ENCODE peak calls at places on chromosome 2, in six cellular contexts. A is PC-9; T is GM13976; U is T-cell; O is effector CD4-positive, alpha-beta T cell; B is T-helper 1 cell. V is an unnamed sample.

GRCh38 chr2:86747708-86748627 is 27.9 kb downstream of the RMND5A start:
- DNase-seq in T (peak; percentile 17), O (no peak), B (no peak), A (no peak), U (no peak), V (no peak)

GRCh38 chr2:77522883-77523282 is 707 bp upstream of the LRRTM4 start:
- DNase-seq in B (no peak), A (no peak), T (no peak), O (no peak), U (no peak), V (no peak)

GRCh38 chr2:66433945-66434678 is 813 bp upstream of the MEIS1 start:
- DNase-seq in U (no peak), T (no peak), O (no peak), A (peak; percentile 52), B (no peak), V (no peak)

GRCh38 chr2:240478346-240479110 is 43.1 kb downstream of the GPC1 start:
- DNase-seq in B (no peak), A (no peak), T (no peak), O (no peak), U (no peak), V (no peak)

GRCh38 chr2:133817680-133818566 is 249.7 kb upstream of the NCKAP5 start:
- DNase-seq in U (no peak), O (no peak), A (peak; percentile 56), B (no peak), T (no peak), V (peak; percentile 79)

GRCh38 chr2:121080013-121080772 is 204.8 kb downstream of the TFCP2L1 start:
- DNase-seq in U (peak; percentile 17), O (peak; percentile 23), T (peak; percentile 67), A (peak; percentile 54), B (no peak), V (no peak)

GRCh38 chr2:136389809-136390208 is 271.9 kb upstream of the CXCR4 start:
- DNase-seq in O (no peak), T (peak; percentile 36), A (no peak), U (no peak), B (no peak), V (no peak)

GRCh38 chr2:145094353-145094752 is 574.4 kb upstream of the ZEB2 start:
- DNase-seq in A (no peak), B (no peak), O (no peak), U (no peak), T (no peak), V (no peak)

GRCh38 chr2:197464180-197464579 is 10.8 kb downstream of the COQ10B start:
- DNase-seq in U (no peak), O (no peak), T (no peak), B (no peak), A (no peak), V (no peak)

GRCh38 chr2:43100883-43101662 is 125.3 kb downstream of the ZFP36L2 start:
- DNase-seq in A (no peak), T (no peak), U (no peak), B (no peak), O (no peak), V (no peak)

GRCh38 chr2:78861546-78861945 is 164.0 kb upstream of the REG3G start:
- DNase-seq in B (no peak), U (no peak), T (peak; percentile 16), O (no peak), A (no peak), V (no peak)

GRCh38 chr2:89767581-89768435 is 1076.3 kb downstream of the RPIA start:
- DNase-seq in B (no peak), T (peak; percentile 8), U (no peak), O (no peak), A (no peak), V (no peak)

GRCh38 chr2:79155826-79156476 is 3.6 kb downstream of the REG3A start:
- DNase-seq in B (no peak), T (no peak), U (no peak), O (no peak), A (no peak), V (no peak)

GRCh38 chr2:73243884-73244570 is 9.9 kb downstream of the CCT7 start:
- DNase-seq in U (no peak), T (no peak), B (no peak), A (peak; percentile 96), O (no peak), V (peak; percentile 45)

GRCh38 chr2:74292752-74293151 is 50.5 kb downstream of the SLC4A5 start:
- DNase-seq in T (no peak), O (no peak), A (no peak), U (no peak), B (no peak), V (no peak)

GRCh38 chr2:168198476-168199192 is 48.8 kb downstream of the STK39 start:
- DNase-seq in T (no peak), A (peak; percentile 46), B (no peak), U (no peak), O (no peak), V (no peak)

GRCh38 chr2:45554073-45554742 is 56.9 kb downstream of the SRBD1 start:
- DNase-seq in O (no peak), A (no peak), B (no peak), U (no peak), T (no peak), V (no peak)

GRCh38 chr2:82234283-82234682 is 1929.7 kb upstream of the LRRTM1 start:
- DNase-seq in A (no peak), B (no peak), T (no peak), O (no peak), U (no peak), V (no peak)

GRCh38 chr2:74107071-74107470 is 40.6 kb downstream of the BOLA3 start:
- DNase-seq in O (no peak), U (no peak), T (no peak), B (no peak), A (no peak), V (no peak)

GRCh38 chr2:199495147-199495546 is 37.4 kb upstream of the SATB2 start:
- DNase-seq in B (no peak), T (no peak), O (no peak), U (no peak), A (no peak), V (no peak)

GRCh38 chr2:241003047-241003360 is 4.6 kb downstream of the SNED1 start:
- DNase-seq in A (no peak), T (no peak), U (no peak), B (no peak), O (no peak), V (no peak)

GRCh38 chr2:206442854-206443734 is at the start of gene ADAM23:
- DNase-seq in O (peak; percentile 14), A (no peak), U (peak; percentile 22), T (peak; percentile 85), B (peak; percentile 53), V (no peak)

GRCh38 chr2:12816379-12817306 is 99.9 kb downstream of the TRIB2 start:
- DNase-seq in U (no peak), A (peak; percentile 64), T (no peak), O (no peak), B (no peak), V (no peak)

GRCh38 chr2:160694631-160695030 is 201.0 kb upstream of the RBMS1 start:
- DNase-seq in T (no peak), U (no peak), A (no peak), O (no peak), B (no peak), V (no peak)

GRCh38 chr2:172193331-172194089 is 90.8 kb upstream of the DLX2 start:
- DNase-seq in U (no peak), T (no peak), B (no peak), O (no peak), A (no peak), V (no peak)

GRCh38 chr2:168247341-168248305 is at the start of gene STK39:
- DNase-seq in B (peak; percentile 69), O (peak; percentile 62), T (peak; percentile 84), A (peak; percentile 58), U (peak; percentile 66), V (no peak)

GRCh38 chr2:105568323-105568610 is 169.4 kb upstream of the FHL2 start:
- DNase-seq in U (no peak), B (no peak), O (no peak), T (no peak), A (no peak), V (no peak)

GRCh38 chr2:39504790-39505335 is 67.8 kb upstream of the MAP4K3 start:
- DNase-seq in B (no peak), U (no peak), O (no peak), A (no peak), T (no peak), V (no peak)

GRCh38 chr2:213252206-213252605 is 32.1 kb upstream of the SPAG16 start:
- DNase-seq in B (no peak), U (no peak), A (no peak), O (no peak), T (no peak), V (no peak)

GRCh38 chr2:120632796-120633646 is 102.6 kb upstream of the GLI2 start:
- DNase-seq in O (no peak), A (peak; percentile 6), U (no peak), B (no peak), T (no peak), V (no peak)

GRCh38 chr2:169572189-169572588 is 1.5 kb downstream of the FASTKD1 start:
- DNase-seq in B (no peak), O (no peak), A (no peak), T (no peak), U (no peak), V (no peak)

GRCh38 chr2:71154798-71155197 is 24.4 kb downstream of the MPHOSPH10 start:
- DNase-seq in B (no peak), O (no peak), T (peak; percentile 80), U (no peak), A (peak; percentile 44), V (no peak)

GRCh38 chr2:1553671-1554295 is 140.5 kb downstream of the TPO start:
- DNase-seq in U (no peak), O (no peak), T (no peak), B (no peak), A (peak; percentile 97), V (no peak)

GRCh38 chr2:15177103-15177502 is 384.0 kb downstream of the NBAS start:
- DNase-seq in U (peak; percentile 32), A (no peak), T (peak; percentile 46), B (peak; percentile 18), O (peak; percentile 22), V (no peak)

GRCh38 chr2:190553254-190553653 is 18.7 kb upstream of the NEMP2 start:
- DNase-seq in A (no peak), B (no peak), U (no peak), T (no peak), O (no peak), V (no peak)

GRCh38 chr2:52311862-52312261 is 1279.9 kb upstream of the NRXN1 start:
- DNase-seq in U (no peak), O (no peak), B (no peak), A (no peak), T (no peak), V (no peak)

GRCh38 chr2:171541202-171541884 is 19.1 kb downstream of the CYBRD1 start:
- DNase-seq in U (no peak), B (no peak), O (no peak), A (no peak), T (no peak), V (no peak)

GRCh38 chr2:41878056-41878455 is 169.8 kb upstream of the PKDCC start:
- DNase-seq in U (no peak), T (no peak), A (no peak), B (no peak), O (no peak), V (no peak)

GRCh38 chr2:130864830-130865229 is 28.1 kb downstream of the ARHGEF4 start:
- DNase-seq in U (no peak), A (peak; percentile 89), O (no peak), T (no peak), B (no peak), V (peak; percentile 77)

V was measured in keratinocyte.